ENCODE peak calls at places on chromosome 9, in six cellular contexts. N is GM13976, I is fibroblast of pulmonary artery, J is kidney, M is AG10803, Z is foreskin fibroblast. V is an unnamed sample.

GRCh38 chr9:113541019-113541900 is 77.7 kb downstream of the RGS3 start:
- DNase-seq in N (no peak), I (peak; percentile 59), J (no peak), M (peak; percentile 50), Z (peak; percentile 33), V (no peak)

GRCh38 chr9:2815661-2816060 is 28.2 kb downstream of the PUM3 start:
- DNase-seq in N (no peak), I (no peak), J (no peak), M (no peak), Z (no peak), V (no peak)

GRCh38 chr9:88011005-88011766 is 36.9 kb upstream of the CDK20 start:
- DNase-seq in N (no peak), I (peak; percentile 18), J (no peak), M (peak; percentile 23), Z (peak; percentile 27), V (no peak)

GRCh38 chr9:7234144-7234543 is 476.4 kb downstream of the KDM4C start:
- DNase-seq in N (peak; percentile 29), I (peak; percentile 59), J (no peak), M (peak; percentile 23), Z (peak; percentile 38), V (no peak)

GRCh38 chr9:14215614-14216013 is 98.3 kb downstream of the NFIB start:
- DNase-seq in N (no peak), I (peak; percentile 62), J (no peak), M (no peak), Z (peak; percentile 59), V (no peak)

GRCh38 chr9:75950983-75951382 is 60.5 kb downstream of the PCSK5 start:
- DNase-seq in N (no peak), I (peak; percentile 35), J (no peak), M (no peak), Z (no peak), V (no peak)

GRCh38 chr9:92360083-92360482 is 34.3 kb downstream of the CENPP start:
- DNase-seq in N (no peak), I (no peak), J (no peak), M (no peak), Z (no peak), V (no peak)

GRCh38 chr9:114007991-114008666 is 70.0 kb downstream of the AMBP start:
- DNase-seq in N (no peak), I (no peak), J (peak; percentile 62), M (no peak), Z (no peak), V (no peak)

GRCh38 chr9:133449760-133450159 is 10.0 kb upstream of the CACFD1 start:
- DNase-seq in N (no peak), I (no peak), J (peak; percentile 81), M (no peak), Z (no peak), V (no peak)

GRCh38 chr9:111916234-111916645 is 19.6 kb downstream of the UGCG start:
- DNase-seq in N (peak; percentile 62), I (no peak), J (no peak), M (no peak), Z (no peak), V (no peak)

GRCh38 chr9:93262537-93263310 is 78.8 kb downstream of the WNK2 start:
- DNase-seq in N (peak; percentile 28), I (no peak), J (peak; percentile 72), M (no peak), Z (no peak), V (no peak)

GRCh38 chr9:37037744-37038640 is 3.9 kb upstream of the PAX5 start:
- DNase-seq in N (peak; percentile 72), I (no peak), J (no peak), M (no peak), Z (peak; percentile 27), V (no peak)

GRCh38 chr9:82924243-82924605 is 138.7 kb downstream of the RASEF start:
- DNase-seq in N (no peak), I (no peak), J (no peak), M (no peak), Z (no peak), V (no peak)

GRCh38 chr9:110546411-110546871 is 33.1 kb downstream of the SVEP1 start:
- DNase-seq in N (no peak), I (no peak), J (no peak), M (peak; percentile 48), Z (peak; percentile 41), V (no peak)

GRCh38 chr9:89986190-89986589 is 381.4 kb downstream of the GADD45G start:
- DNase-seq in N (no peak), I (no peak), J (no peak), M (no peak), Z (no peak), V (no peak)

GRCh38 chr9:117156771-117157535 is 257.9 kb downstream of the ASTN2 start:
- DNase-seq in N (no peak), I (no peak), J (no peak), M (no peak), Z (no peak), V (no peak)

GRCh38 chr9:33341182-33341581 is 50.9 kb downstream of the NFX1 start:
- DNase-seq in N (no peak), I (no peak), J (no peak), M (no peak), Z (no peak), V (no peak)

GRCh38 chr9:120755827-120756434 is 37.3 kb downstream of the FBXW2 start:
- DNase-seq in N (peak; percentile 75), I (peak; percentile 62), J (no peak), M (peak; percentile 32), Z (peak; percentile 73), V (peak; percentile 19)

GRCh38 chr9:26695010-26695601 is 197.5 kb downstream of the CAAP1 start:
- DNase-seq in N (no peak), I (no peak), J (no peak), M (no peak), Z (no peak), V (no peak)

GRCh38 chr9:40927260-40927631 is 201.2 kb downstream of the FOXD4L6 start:
- DNase-seq in N (no peak), I (no peak), J (no peak), M (no peak), Z (no peak), V (no peak)

GRCh38 chr9:128532581-128532980 is 19.8 kb upstream of the SPTAN1 start:
- DNase-seq in N (no peak), I (no peak), J (no peak), M (no peak), Z (no peak), V (no peak)

GRCh38 chr9:19154135-19154612 is 26.9 kb upstream of the PLIN2 start:
- DNase-seq in N (no peak), I (peak; percentile 100), J (no peak), M (peak; percentile 68), Z (peak; percentile 91), V (no peak)

GRCh38 chr9:17742065-17742464 is 163.2 kb downstream of the SH3GL2 start:
- DNase-seq in N (no peak), I (no peak), J (no peak), M (no peak), Z (no peak), V (no peak)

DNA sequence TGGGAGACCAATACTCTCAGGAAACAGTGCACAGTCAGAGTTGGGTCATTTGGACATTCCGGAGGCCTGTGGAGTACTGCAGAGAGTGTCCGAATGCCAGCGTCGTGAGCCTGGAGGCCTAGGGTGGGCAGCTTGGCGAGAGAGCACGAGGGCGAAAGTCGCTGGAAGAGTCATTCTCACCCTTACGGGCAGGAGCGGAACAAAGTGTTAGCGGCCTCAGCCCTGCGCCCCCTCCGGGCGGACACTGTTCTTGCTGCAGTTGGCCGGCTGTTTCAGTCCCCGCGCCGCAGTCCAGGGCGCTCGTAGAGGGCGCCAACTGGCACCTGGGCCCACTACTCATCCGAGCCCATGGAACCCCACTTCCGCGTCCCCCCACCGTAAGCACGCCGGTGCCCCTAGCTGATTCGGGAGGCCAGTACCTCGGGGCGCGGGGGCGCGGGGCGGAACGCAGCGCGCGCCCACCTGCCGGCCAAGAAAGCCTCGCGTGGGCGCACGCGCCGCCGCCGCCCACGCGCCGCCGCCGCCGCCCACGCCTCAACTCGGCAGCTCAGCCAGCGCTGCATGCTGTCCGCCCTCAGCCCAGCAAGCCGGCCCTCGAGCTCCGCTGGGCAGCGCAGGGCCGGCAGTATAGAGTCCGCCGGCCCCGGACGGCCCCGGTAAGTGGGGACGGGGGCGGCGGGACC is 99.7 kb upstream of the CCL21 start:
- DNase-seq in N (no peak), I (peak; percentile 23), J (peak; percentile 72), M (no peak), Z (peak; percentile 39), V (no peak)
- TF ChIP-seq CTCF in N (no peak), I (peak; percentile 42), J (peak; percentile 17), M (peak; percentile 20), Z (peak; percentile 32), V (peak; percentile 38)

DNA sequence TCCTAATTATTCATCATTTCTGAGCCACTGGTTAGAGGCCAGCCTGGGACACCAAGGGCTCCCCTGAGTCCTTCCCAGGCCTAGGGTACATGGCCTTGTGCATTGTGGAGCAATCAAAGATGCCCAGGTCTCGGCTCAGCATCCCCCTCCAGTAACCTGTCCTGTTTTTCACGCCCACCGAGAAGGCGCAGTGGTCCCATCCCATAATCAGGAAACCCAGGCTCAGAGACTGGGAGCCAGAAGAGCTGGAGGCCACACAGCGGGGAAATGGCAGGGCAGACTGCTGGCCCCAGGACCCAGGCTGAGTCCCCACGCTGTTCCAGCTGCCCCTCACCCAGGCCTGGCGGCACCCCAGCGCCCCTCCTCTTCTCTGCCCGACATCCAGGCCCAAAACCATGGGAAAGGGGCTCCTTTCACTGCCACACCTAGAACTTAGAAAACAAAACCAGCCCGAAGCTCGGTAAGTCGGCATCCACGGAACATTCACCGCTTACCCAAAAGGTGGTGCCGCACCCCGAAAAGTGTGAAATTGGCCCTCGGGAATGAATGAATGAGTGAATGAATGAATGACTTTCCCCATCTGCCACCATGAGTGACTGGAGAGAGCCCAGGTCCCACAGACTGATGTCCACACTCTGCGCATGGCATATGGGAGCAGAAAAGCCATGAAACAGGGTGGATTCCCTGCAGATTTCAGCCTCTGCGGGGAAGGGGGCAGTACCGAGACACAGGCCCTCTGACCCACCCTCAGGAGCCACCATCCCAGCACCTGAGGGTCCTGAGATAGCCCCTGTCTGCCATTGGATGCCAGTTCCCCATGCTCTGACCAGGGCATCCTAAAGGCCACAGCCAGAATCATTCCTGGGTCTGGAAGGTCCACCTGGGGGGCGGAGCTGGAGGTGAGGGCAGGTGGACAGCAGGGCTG is 132.5 kb downstream of the OLFM1 start:
- DNase-seq in N (no peak), I (no peak), J (peak; percentile 40), M (no peak), Z (no peak), V (no peak)
- TF ChIP-seq CTCF in N (no peak), I (no peak), J (no peak), M (no peak), Z (no peak), V (no peak)

GRCh38 chr9:137190315-137190853 is 1.9 kb downstream of the SSNA1 start:
- DNase-seq in N (no peak), I (no peak), J (no peak), M (no peak), Z (peak; percentile 23), V (no peak)
- TF ChIP-seq CTCF in N (no peak), I (no peak), J (no peak), M (no peak), Z (peak; percentile 7), V (no peak)

DNA sequence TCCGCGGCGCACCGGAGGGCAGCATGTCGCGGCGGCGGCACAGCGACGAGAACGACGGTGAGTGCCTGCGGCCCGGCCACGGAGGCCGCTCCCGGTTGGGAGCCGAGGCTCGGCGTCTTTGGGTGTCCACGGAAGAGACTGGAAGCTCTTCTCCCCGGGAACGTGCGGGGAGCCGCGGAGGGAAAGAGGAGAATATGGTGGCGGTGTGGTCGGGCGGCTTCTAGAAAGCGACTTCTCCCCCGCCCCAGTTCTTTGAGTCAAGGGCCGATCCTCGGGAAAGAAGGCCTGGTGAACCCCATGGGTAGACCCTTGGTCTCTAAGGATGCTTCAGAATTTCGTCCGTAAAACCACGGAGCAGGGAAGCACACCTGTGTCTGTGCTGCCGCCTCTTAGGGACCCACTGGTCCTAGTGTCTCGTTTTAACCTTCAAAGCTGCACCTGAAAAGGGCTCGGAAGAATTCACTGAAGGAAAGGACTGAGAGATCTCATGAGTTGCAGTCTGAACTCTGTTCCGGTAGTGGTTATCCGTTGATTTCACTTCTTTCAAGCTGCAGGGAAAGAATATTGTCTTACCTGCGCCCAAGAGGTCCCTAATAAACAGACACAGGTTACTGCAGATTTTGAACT is 351 bp downstream of the NCBP1 start:
- DNase-seq in N (no peak), I (no peak), J (no peak), M (no peak), Z (peak; percentile 12), V (no peak)
- TF ChIP-seq CTCF in N (no peak), I (no peak), J (no peak), M (no peak), Z (no peak), V (no peak)